ENCODE peak calls at places on chromosome 16, in eight cellular contexts. One of them, this sample, is unnamed.

GRCh38 chr16:2429771-2430663 is 770 bp downstream of the CCNF start:
- DNase-seq in tibial nerve: no peak
- DNase-seq in GM10248: peak
- DNase-seq in progenitor cell of endocrine pancreas: no peak
- DNase-seq in SK-N-SH: peak
- DNase-seq in tibial artery: no peak
- DNase-seq in dorsolateral prefrontal cortex: no peak
- DNase-seq in neural crest cell: no peak
- DNase-seq in this sample: no peak

GRCh38 chr16:70800798-70801480 is at the start of gene VAC14:
- DNase-seq in GM10248: peak
- DNase-seq in tibial artery: peak
- DNase-seq in dorsolateral prefrontal cortex: peak
- DNase-seq in tibial nerve: peak
- DNase-seq in SK-N-SH: peak
- DNase-seq in neural crest cell: peak
- DNase-seq in progenitor cell of endocrine pancreas: peak
- DNase-seq in this sample: peak

GRCh38 chr16:90019543-90020259 is 445 bp upstream of the DBNDD1 start:
- DNase-seq in tibial nerve: no peak
- DNase-seq in GM10248: peak
- DNase-seq in dorsolateral prefrontal cortex: no peak
- DNase-seq in SK-N-SH: peak
- DNase-seq in neural crest cell: no peak
- DNase-seq in tibial artery: no peak
- DNase-seq in progenitor cell of endocrine pancreas: peak
- DNase-seq in this sample: peak

GRCh38 chr16:29697391-29697790 is 18.4 kb downstream of the QPRT start:
- DNase-seq in SK-N-SH: no peak
- DNase-seq in progenitor cell of endocrine pancreas: no peak
- DNase-seq in tibial nerve: no peak
- DNase-seq in neural crest cell: no peak
- DNase-seq in tibial artery: no peak
- DNase-seq in GM10248: no peak
- DNase-seq in dorsolateral prefrontal cortex: no peak
- DNase-seq in this sample: no peak

GRCh38 chr16:29802416-29802935 is 3.9 kb upstream of the MAZ start:
- DNase-seq in GM10248: no peak
- DNase-seq in SK-N-SH: no peak
- DNase-seq in tibial nerve: no peak
- DNase-seq in tibial artery: no peak
- DNase-seq in neural crest cell: no peak
- DNase-seq in dorsolateral prefrontal cortex: no peak
- DNase-seq in progenitor cell of endocrine pancreas: no peak
- DNase-seq in this sample: no peak

GRCh38 chr16:19735074-19735867 is 17.2 kb downstream of the IQCK start:
- DNase-seq in neural crest cell: no peak
- DNase-seq in tibial nerve: no peak
- DNase-seq in dorsolateral prefrontal cortex: no peak
- DNase-seq in GM10248: no peak
- DNase-seq in progenitor cell of endocrine pancreas: no peak
- DNase-seq in SK-N-SH: no peak
- DNase-seq in tibial artery: no peak
- DNase-seq in this sample: no peak

GRCh38 chr16:22235839-22236745 is 30.0 kb downstream of the EEF2K start:
- DNase-seq in dorsolateral prefrontal cortex: no peak
- DNase-seq in tibial artery: peak
- DNase-seq in neural crest cell: no peak
- DNase-seq in progenitor cell of endocrine pancreas: no peak
- DNase-seq in tibial nerve: peak
- DNase-seq in SK-N-SH: no peak
- DNase-seq in GM10248: no peak
- DNase-seq in this sample: peak

GRCh38 chr16:85871756-85872155 is 27.2 kb upstream of the IRF8 start:
- DNase-seq in SK-N-SH: no peak
- DNase-seq in tibial nerve: no peak
- DNase-seq in progenitor cell of endocrine pancreas: no peak
- DNase-seq in neural crest cell: no peak
- DNase-seq in dorsolateral prefrontal cortex: no peak
- DNase-seq in tibial artery: no peak
- DNase-seq in GM10248: no peak
- DNase-seq in this sample: no peak

GRCh38 chr16:83715217-83715920 is 92.4 kb upstream of the HSBP1 start:
- DNase-seq in progenitor cell of endocrine pancreas: no peak
- DNase-seq in tibial nerve: no peak
- DNase-seq in neural crest cell: no peak
- DNase-seq in GM10248: no peak
- DNase-seq in tibial artery: peak
- DNase-seq in dorsolateral prefrontal cortex: no peak
- DNase-seq in SK-N-SH: no peak
- DNase-seq in this sample: no peak

GRCh38 chr16:56684256-56684925 is 2.1 kb downstream of the MT1X start:
- DNase-seq in dorsolateral prefrontal cortex: no peak
- DNase-seq in tibial nerve: no peak
- DNase-seq in progenitor cell of endocrine pancreas: no peak
- DNase-seq in GM10248: no peak
- DNase-seq in neural crest cell: no peak
- DNase-seq in SK-N-SH: no peak
- DNase-seq in tibial artery: no peak
- DNase-seq in this sample: no peak

GRCh38 chr16:1687427-1688316 is 9.6 kb downstream of the JPT2 start:
- DNase-seq in GM10248: no peak
- DNase-seq in neural crest cell: no peak
- DNase-seq in progenitor cell of endocrine pancreas: no peak
- DNase-seq in SK-N-SH: no peak
- DNase-seq in tibial nerve: no peak
- DNase-seq in tibial artery: no peak
- DNase-seq in dorsolateral prefrontal cortex: no peak
- DNase-seq in this sample: no peak

GRCh38 chr16:87363771-87364476 is 19.7 kb downstream of the FBXO31 start:
- DNase-seq in neural crest cell: no peak
- DNase-seq in progenitor cell of endocrine pancreas: no peak
- DNase-seq in tibial nerve: no peak
- DNase-seq in dorsolateral prefrontal cortex: no peak
- DNase-seq in tibial artery: no peak
- DNase-seq in SK-N-SH: peak
- DNase-seq in GM10248: no peak
- DNase-seq in this sample: no peak
- TF ChIP-seq CTCF in neural crest cell: no peak
- TF ChIP-seq CTCF in progenitor cell of endocrine pancreas: no peak
- TF ChIP-seq CTCF in tibial nerve: no peak
- TF ChIP-seq CTCF in dorsolateral prefrontal cortex: no peak
- TF ChIP-seq CTCF in tibial artery: no peak
- TF ChIP-seq CTCF in SK-N-SH: no peak
- TF ChIP-seq CTCF in GM10248: no peak
- TF ChIP-seq CTCF in this sample: no peak

GRCh38 chr16:67407788-67408452 is 8.4 kb downstream of the ZDHHC1 start:
- DNase-seq in tibial nerve: no peak
- DNase-seq in tibial artery: no peak
- DNase-seq in dorsolateral prefrontal cortex: no peak
- DNase-seq in GM10248: no peak
- DNase-seq in SK-N-SH: no peak
- DNase-seq in progenitor cell of endocrine pancreas: no peak
- DNase-seq in neural crest cell: no peak
- DNase-seq in this sample: no peak
- TF ChIP-seq CTCF in tibial nerve: no peak
- TF ChIP-seq CTCF in tibial artery: no peak
- TF ChIP-seq CTCF in dorsolateral prefrontal cortex: no peak
- TF ChIP-seq CTCF in GM10248: no peak
- TF ChIP-seq CTCF in SK-N-SH: peak
- TF ChIP-seq CTCF in progenitor cell of endocrine pancreas: no peak
- TF ChIP-seq CTCF in neural crest cell: no peak
- TF ChIP-seq CTCF in this sample: no peak

DNA sequence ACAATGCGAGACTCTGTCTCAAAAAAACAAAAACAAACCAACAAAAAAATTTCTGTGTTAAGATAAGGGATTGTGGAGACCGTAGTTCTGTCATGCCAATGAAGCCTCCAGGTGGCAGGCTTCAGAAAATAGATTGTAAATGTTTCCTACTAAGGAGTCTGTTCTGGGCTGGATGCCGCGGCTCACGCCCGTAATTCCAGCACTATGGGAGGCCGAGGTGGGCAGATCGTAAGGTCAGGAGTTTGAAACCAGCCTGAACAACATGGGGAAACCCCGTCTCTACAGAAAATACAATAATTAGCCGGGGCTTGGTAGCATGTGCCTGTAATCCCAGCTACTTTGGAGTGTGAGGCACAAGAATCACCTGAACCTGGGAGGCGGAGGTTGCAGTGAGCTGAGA is 4.4 kb upstream of the SNX29 start:
- DNase-seq in GM10248: no peak
- DNase-seq in SK-N-SH: no peak
- DNase-seq in neural crest cell: no peak
- DNase-seq in tibial nerve: no peak
- DNase-seq in dorsolateral prefrontal cortex: no peak
- DNase-seq in progenitor cell of endocrine pancreas: no peak
- DNase-seq in tibial artery: no peak
- DNase-seq in this sample: no peak
- TF ChIP-seq CTCF in GM10248: no peak
- TF ChIP-seq CTCF in SK-N-SH: peak
- TF ChIP-seq CTCF in neural crest cell: peak
- TF ChIP-seq CTCF in tibial nerve: no peak
- TF ChIP-seq CTCF in dorsolateral prefrontal cortex: peak
- TF ChIP-seq CTCF in progenitor cell of endocrine pancreas: peak
- TF ChIP-seq CTCF in tibial artery: no peak
- TF ChIP-seq CTCF in this sample: peak

GRCh38 chr16:5415123-5415522 is 317.5 kb upstream of the EEF2KMT start:
- DNase-seq in tibial artery: no peak
- DNase-seq in SK-N-SH: no peak
- DNase-seq in neural crest cell: no peak
- DNase-seq in progenitor cell of endocrine pancreas: no peak
- DNase-seq in tibial nerve: no peak
- DNase-seq in dorsolateral prefrontal cortex: no peak
- DNase-seq in GM10248: no peak
- DNase-seq in this sample: no peak
- TF ChIP-seq CTCF in tibial artery: no peak
- TF ChIP-seq CTCF in SK-N-SH: no peak
- TF ChIP-seq CTCF in neural crest cell: peak
- TF ChIP-seq CTCF in progenitor cell of endocrine pancreas: no peak
- TF ChIP-seq CTCF in tibial nerve: no peak
- TF ChIP-seq CTCF in dorsolateral prefrontal cortex: no peak
- TF ChIP-seq CTCF in GM10248: no peak
- TF ChIP-seq CTCF in this sample: no peak

GRCh38 chr16:53692146-53692545 is 11.5 kb downstream of the RPGRIP1L start:
- DNase-seq in progenitor cell of endocrine pancreas: no peak
- DNase-seq in SK-N-SH: no peak
- DNase-seq in tibial nerve: no peak
- DNase-seq in neural crest cell: no peak
- DNase-seq in dorsolateral prefrontal cortex: no peak
- DNase-seq in tibial artery: no peak
- DNase-seq in GM10248: no peak
- DNase-seq in this sample: no peak
- TF ChIP-seq CTCF in progenitor cell of endocrine pancreas: peak
- TF ChIP-seq CTCF in SK-N-SH: no peak
- TF ChIP-seq CTCF in tibial nerve: no peak
- TF ChIP-seq CTCF in neural crest cell: peak
- TF ChIP-seq CTCF in dorsolateral prefrontal cortex: no peak
- TF ChIP-seq CTCF in tibial artery: no peak
- TF ChIP-seq CTCF in GM10248: no peak
- TF ChIP-seq CTCF in this sample: no peak

DNA sequence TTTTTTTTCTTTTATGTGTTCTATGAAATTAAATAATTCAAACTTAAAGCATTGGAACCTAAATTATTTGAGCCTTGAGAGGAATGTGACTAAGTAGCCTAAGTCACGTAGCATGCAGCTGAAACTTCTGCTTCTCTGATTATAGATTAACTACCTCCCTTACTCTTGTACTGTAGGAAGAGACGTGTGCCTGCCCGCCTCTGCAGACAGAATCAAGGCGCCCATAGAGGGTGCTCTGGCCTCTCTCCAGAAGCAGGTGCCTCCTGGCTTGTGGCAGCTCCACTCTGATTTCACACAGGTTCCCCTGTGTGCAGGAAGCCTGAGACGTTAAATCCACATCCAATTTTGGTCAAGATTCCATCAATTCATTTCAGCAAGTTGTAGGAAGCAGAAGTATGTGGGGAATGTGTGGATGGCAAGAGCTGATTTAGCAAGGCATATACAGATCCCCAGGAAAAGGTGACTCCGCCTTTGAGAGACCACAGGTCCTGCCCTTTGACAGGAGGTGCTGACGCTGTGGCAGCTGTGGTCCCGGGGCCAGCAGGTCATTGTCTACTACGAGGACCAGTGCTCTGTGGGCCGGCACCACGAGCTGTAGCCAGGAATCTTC is 1418.8 kb downstream of the CDH11 start:
- DNase-seq in GM10248: no peak
- DNase-seq in tibial artery: no peak
- DNase-seq in tibial nerve: no peak
- DNase-seq in SK-N-SH: no peak
- DNase-seq in progenitor cell of endocrine pancreas: no peak
- DNase-seq in dorsolateral prefrontal cortex: no peak
- DNase-seq in neural crest cell: no peak
- DNase-seq in this sample: peak
- TF ChIP-seq CTCF in GM10248: no peak
- TF ChIP-seq CTCF in tibial artery: no peak
- TF ChIP-seq CTCF in tibial nerve: no peak
- TF ChIP-seq CTCF in SK-N-SH: no peak
- TF ChIP-seq CTCF in progenitor cell of endocrine pancreas: peak
- TF ChIP-seq CTCF in dorsolateral prefrontal cortex: no peak
- TF ChIP-seq CTCF in neural crest cell: no peak
- TF ChIP-seq CTCF in this sample: peak

GRCh38 chr16:57722651-57723050 is 12.9 kb upstream of the KATNB1 start:
- DNase-seq in GM10248: no peak
- DNase-seq in tibial artery: no peak
- DNase-seq in SK-N-SH: no peak
- DNase-seq in neural crest cell: no peak
- DNase-seq in progenitor cell of endocrine pancreas: no peak
- DNase-seq in dorsolateral prefrontal cortex: no peak
- DNase-seq in tibial nerve: no peak
- DNase-seq in this sample: no peak

GRCh38 chr16:57724541-57724940 is 11.0 kb upstream of the KATNB1 start:
- DNase-seq in GM10248: no peak
- DNase-seq in tibial nerve: no peak
- DNase-seq in progenitor cell of endocrine pancreas: no peak
- DNase-seq in neural crest cell: no peak
- DNase-seq in dorsolateral prefrontal cortex: no peak
- DNase-seq in tibial artery: no peak
- DNase-seq in SK-N-SH: no peak
- DNase-seq in this sample: no peak

GRCh38 chr16:57721765-57722499 is 13.6 kb upstream of the KATNB1 start:
- DNase-seq in neural crest cell: no peak
- DNase-seq in tibial nerve: no peak
- DNase-seq in dorsolateral prefrontal cortex: no peak
- DNase-seq in tibial artery: no peak
- DNase-seq in progenitor cell of endocrine pancreas: no peak
- DNase-seq in SK-N-SH: peak
- DNase-seq in GM10248: no peak
- DNase-seq in this sample: peak

GRCh38 chr16:57721356-57721755 is 14.2 kb upstream of the KATNB1 start:
- DNase-seq in tibial artery: no peak
- DNase-seq in neural crest cell: no peak
- DNase-seq in SK-N-SH: no peak
- DNase-seq in dorsolateral prefrontal cortex: no peak
- DNase-seq in GM10248: no peak
- DNase-seq in tibial nerve: no peak
- DNase-seq in progenitor cell of endocrine pancreas: no peak
- DNase-seq in this sample: no peak

GRCh38 chr16:57723170-57723569 is 12.4 kb upstream of the KATNB1 start:
- DNase-seq in SK-N-SH: no peak
- DNase-seq in tibial nerve: no peak
- DNase-seq in GM10248: no peak
- DNase-seq in dorsolateral prefrontal cortex: no peak
- DNase-seq in tibial artery: no peak
- DNase-seq in neural crest cell: peak
- DNase-seq in progenitor cell of endocrine pancreas: no peak
- DNase-seq in this sample: peak
- TF ChIP-seq CTCF in SK-N-SH: peak
- TF ChIP-seq CTCF in tibial nerve: no peak
- TF ChIP-seq CTCF in GM10248: no peak
- TF ChIP-seq CTCF in dorsolateral prefrontal cortex: no peak
- TF ChIP-seq CTCF in tibial artery: no peak
- TF ChIP-seq CTCF in neural crest cell: peak
- TF ChIP-seq CTCF in progenitor cell of endocrine pancreas: peak
- TF ChIP-seq CTCF in this sample: peak

This sample was measured in Peyer's patch.